ENCODE peak calls at places on chromosomes 11 and 22, in ten cellular contexts. K is NCI-H748 treated with DMSO at 0.1 percent for 48 hours; I is stomach; Q is activated naive CD8-positive, alpha-beta T cell treated with anti-CD3 and anti-CD28 coated beads, Interleukin-2, amount 50 U/mL, for 24 hours; U is NCI-H1105 treated with DMSO at 0.1 percent for 48 hours; X is T-helper 2 cell; R is stimulated activated CD4-positive, alpha-beta T cell treated with anti-CD3 and anti-CD28 coated beads, Interleukin-4, amount 100 ng/mL, for 24 hours; W is activated CD4-positive, alpha-beta T cell treated with anti-CD3 and anti-CD28 coated beads, Interleukin-2, amount 10 ng/mL, durations not matched to agents 7 days and 5 days; F is WTC11; O is amygdala. P is an unnamed sample.

GRCh38 chr11:112222303-112222702 is 3.9 kb upstream of the PTS start:
- DNase-seq in K (no peak), I (no peak), Q (no peak), U (no peak), X (no peak), R (no peak), W (no peak), F (no peak), O (no peak), P (no peak)

GRCh38 chr11:115618428-115618827 is 114.2 kb upstream of the CADM1 start:
- DNase-seq in K (no peak), I (no peak), Q (no peak), U (no peak), X (no peak), R (no peak), W (no peak), F (no peak), O (no peak), P (no peak)

GRCh38 chr11:83865636-83866461 is 579.7 kb upstream of the CCDC90B start:
- DNase-seq in K (no peak), I (no peak), Q (no peak), U (no peak), X (no peak), R (no peak), W (no peak), F (no peak), O (no peak), P (no peak)

GRCh38 chr11:17930544-17931144 is 82.2 kb downstream of the SERGEF start:
- DNase-seq in K (no peak), I (no peak), Q (no peak), U (no peak), X (no peak), R (no peak), W (no peak), F (no peak), O (no peak), P (no peak)

GRCh38 chr22:40204331-40205116 is 26.8 kb downstream of the TNRC6B start:
- DNase-seq in K (no peak), I (no peak), Q (no peak), U (no peak), X (no peak), R (no peak), W (no peak), F (no peak), O (no peak), P (no peak)

GRCh38 chr22:42939451-42939881 is 75.5 kb downstream of the PACSIN2 start:
- DNase-seq in K (no peak), I (no peak), Q (no peak), U (no peak), X (no peak), R (no peak), W (no peak), F (no peak), O (no peak), P (no peak)

GRCh38 chr11:17352925-17353227 is 1.3 kb downstream of the NCR3LG1 start:
- DNase-seq in K (peak; percentile 82), I (peak; percentile 54), Q (peak; percentile 53), U (peak; percentile 71), X (peak; percentile 2), R (peak; percentile 27), W (peak; percentile 36), F (peak; percentile 31), O (no peak), P (peak; percentile 56)

GRCh38 chr22:21450858-21451331 is 16.3 kb upstream of the TMEM191C start:
- DNase-seq in K (no peak), I (peak; percentile 10), Q (no peak), U (no peak), X (no peak), R (no peak), W (peak; percentile 3), F (peak; percentile 10), O (no peak), P (no peak)

GRCh38 chr22:43378011-43378704 is 33.7 kb upstream of the MPPED1 start:
- DNase-seq in K (no peak), I (peak; percentile 65), Q (no peak), U (peak; percentile 31), X (no peak), R (no peak), W (no peak), F (no peak), O (no peak), P (no peak)

GRCh38 chr11:64253481-64253880 is 2.2 kb downstream of the PLCB3 start:
- DNase-seq in K (no peak), I (no peak), Q (no peak), U (no peak), X (no peak), R (no peak), W (no peak), F (no peak), O (peak; percentile 49), P (no peak)

GRCh38 chr22:41966607-41967240 is 2.5 kb upstream of the SEPTIN3 start:
- DNase-seq in K (no peak), I (peak; percentile 38), Q (peak; percentile 15), U (peak; percentile 5), X (no peak), R (peak; percentile 55), W (peak; percentile 65), F (peak; percentile 40), O (no peak), P (peak; percentile 49)

GRCh38 chr11:107576497-107577086 is 11.1 kb upstream of the ALKBH8 start:
- DNase-seq in K (no peak), I (peak; percentile 58), Q (peak; percentile 61), U (peak; percentile 41), X (no peak), R (peak; percentile 69), W (peak; percentile 59), F (peak; percentile 52), O (no peak), P (peak; percentile 62)

GRCh38 chr11:2306971-2307732 is 5.3 kb downstream of the TSPAN32 start:
- DNase-seq in K (no peak), I (no peak), Q (no peak), U (no peak), X (no peak), R (no peak), W (no peak), F (no peak), O (no peak), P (no peak)

GRCh38 chr11:122816701-122817100 is 21.6 kb upstream of the CRTAM start:
- DNase-seq in K (no peak), I (no peak), Q (no peak), U (no peak), X (no peak), R (no peak), W (no peak), F (no peak), O (no peak), P (no peak)

GRCh38 chr11:55172734-55173415 is 89.1 kb upstream of the TRIM48 start:
- DNase-seq in K (no peak), I (no peak), Q (no peak), U (no peak), X (no peak), R (no peak), W (no peak), F (no peak), O (no peak), P (no peak)

GRCh38 chr11:2383823-2384722 is 7.0 kb downstream of the CD81 start:
- DNase-seq in K (no peak), I (no peak), Q (peak; percentile 44), U (no peak), X (no peak), R (no peak), W (no peak), F (peak; percentile 63), O (no peak), P (peak; percentile 52)

GRCh38 chr11:105073486-105074200 is 28.5 kb upstream of the CARD16 start:
- DNase-seq in K (no peak), I (no peak), Q (no peak), U (no peak), X (no peak), R (no peak), W (no peak), F (no peak), O (no peak), P (no peak)

GRCh38 chr11:102469196-102469821 is 16.7 kb upstream of the TMEM123 start:
- DNase-seq in K (no peak), I (no peak), Q (no peak), U (no peak), X (no peak), R (no peak), W (no peak), F (no peak), O (no peak), P (no peak)

GRCh38 chr11:103234974-103235373 is 125.7 kb downstream of the DYNC2H1 start:
- DNase-seq in K (no peak), I (no peak), Q (no peak), U (no peak), X (no peak), R (no peak), W (no peak), F (no peak), O (no peak), P (no peak)

GRCh38 chr22:22074634-22075381 is 92.2 kb upstream of the TOP3B start:
- DNase-seq in K (no peak), I (no peak), Q (no peak), U (no peak), X (no peak), R (no peak), W (no peak), F (no peak), O (no peak), P (no peak)

GRCh38 chr11:70547386-70547785 is 149.1 kb downstream of the CTTN start:
- DNase-seq in K (no peak), I (no peak), Q (no peak), U (no peak), X (no peak), R (no peak), W (no peak), F (no peak), O (no peak), P (no peak)

GRCh38 chr11:122113836-122114235 is 2.2 kb downstream of the BLID start:
- DNase-seq in K (no peak), I (no peak), Q (no peak), U (no peak), X (no peak), R (no peak), W (no peak), F (no peak), O (no peak), P (no peak)

GRCh38 chr11:45880772-45881570 is 4.5 kb upstream of the MAPK8IP1 start:
- DNase-seq in K (no peak), I (no peak), Q (no peak), U (no peak), X (no peak), R (no peak), W (no peak), F (no peak), O (no peak), P (no peak)

GRCh38 chr11:65833297-65834030 is at the start of gene SNX32:
- DNase-seq in K (peak; percentile 77), I (peak; percentile 96), Q (peak; percentile 95), U (peak; percentile 93), X (peak; percentile 92), R (peak; percentile 96), W (peak; percentile 96), F (peak; percentile 97), O (peak; percentile 94), P (peak; percentile 98)